ENCODE peak calls at places on chromosomes 16 and 17, in nine cellular contexts. Y, L, O, A, W, Z, S, X and R are unnamed samples.

GRCh38 chr16:84970447-84971127 is 40.7 kb downstream of the ZDHHC7 start:
- DNase-seq in A (no peak), S (peak; percentile 89), Y (peak; percentile 82), L (peak; percentile 85), W (peak; percentile 68), Z (peak; percentile 91), X (peak; percentile 73), O (peak; percentile 75), R (peak; percentile 84)

GRCh38 chr17:83007504-83008475 is 71.6 kb upstream of the METRNL start:
- DNase-seq in X (no peak), A (peak; percentile 75), Z (no peak), Y (no peak), W (no peak), O (no peak), S (no peak), L (no peak), R (no peak)

GRCh38 chr16:10743610-10744369 is at the start of gene NUBP1:
- DNase-seq in A (peak; percentile 100), L (peak; percentile 98), X (peak; percentile 94), S (peak; percentile 99), Y (peak; percentile 99), O (peak; percentile 98), Z (peak; percentile 99), W (peak; percentile 99), R (peak; percentile 99)

GRCh38 chr17:81295678-81296381 is 723 bp upstream of the SLC38A10 start:
- DNase-seq in X (peak; percentile 88), O (peak; percentile 68), L (no peak), Y (peak; percentile 83), A (no peak), S (peak; percentile 83), Z (peak; percentile 66), W (peak; percentile 66), R (no peak)

GRCh38 chr17:32523827-32524552 is 37.2 kb downstream of the CDK5R1 start:
- DNase-seq in L (no peak), Y (no peak), A (no peak), X (no peak), W (no peak), Z (no peak), O (peak; percentile 45), S (no peak), R (no peak)

GRCh38 chr16:53055603-53056527 is 1.1 kb downstream of the CHD9 start:
- DNase-seq in A (no peak), Y (peak; percentile 81), W (peak; percentile 66), S (peak; percentile 51), O (no peak), L (peak; percentile 48), Z (peak; percentile 69), X (peak; percentile 28), R (peak; percentile 26)

GRCh38 chr17:83091257-83092141 is 12.1 kb downstream of the METRNL start:
- DNase-seq in X (peak; percentile 56), W (no peak), A (no peak), S (no peak), Y (peak; percentile 88), L (no peak), O (no peak), Z (no peak), R (no peak)

GRCh38 chr16:78563905-78564304 is 464.5 kb downstream of the WWOX start:
- DNase-seq in X (no peak), O (no peak), Y (no peak), L (no peak), Z (no peak), A (no peak), W (no peak), S (no peak), R (no peak)

GRCh38 chr17:61157246-61157887 is 242.3 kb upstream of the TBX2 start:
- DNase-seq in Z (peak; percentile 81), X (no peak), A (no peak), W (no peak), Y (no peak), O (no peak), L (no peak), S (peak; percentile 67), R (peak; percentile 73)

GRCh38 chr16:23796941-23797340 is 38.8 kb upstream of the PRKCB start:
- DNase-seq in O (no peak), S (no peak), L (no peak), X (no peak), W (no peak), A (no peak), Y (no peak), Z (no peak), R (no peak)

GRCh38 chr16:89350701-89351380 is 133.3 kb downstream of the ZNF778 start:
- DNase-seq in L (no peak), S (no peak), Z (no peak), O (no peak), A (no peak), W (no peak), X (no peak), Y (no peak), R (no peak)

GRCh38 chr17:63984651-63985386 is 12.1 kb upstream of the SCN4A start:
- DNase-seq in O (peak; percentile 70), X (peak; percentile 87), L (no peak), Y (no peak), Z (peak; percentile 91), A (no peak), W (peak; percentile 28), S (peak; percentile 41), R (no peak)

GRCh38 chr16:50469744-50470301 is 78.4 kb upstream of the NKD1 start:
- DNase-seq in A (no peak), O (no peak), X (no peak), L (peak; percentile 57), Z (no peak), W (no peak), S (no peak), Y (peak; percentile 46), R (no peak)

GRCh38 chr17:17957584-17957916 is 14.7 kb downstream of the TOM1L2 start:
- DNase-seq in L (no peak), O (no peak), S (peak; percentile 43), Y (no peak), X (peak; percentile 34), W (no peak), Z (no peak), A (no peak), R (no peak)

GRCh38 chr17:38352245-38353083 is 820 bp downstream of the SOCS7 start:
- DNase-seq in S (no peak), A (no peak), W (peak; percentile 44), X (peak; percentile 6), L (peak; percentile 53), Y (no peak), Z (peak; percentile 66), O (no peak), R (peak; percentile 50)

GRCh38 chr17:45715787-45716186 is 68.3 kb upstream of the CRHR1 start:
- DNase-seq in O (no peak), Y (no peak), W (no peak), L (no peak), A (no peak), X (no peak), S (no peak), Z (no peak), R (no peak)

DNA sequence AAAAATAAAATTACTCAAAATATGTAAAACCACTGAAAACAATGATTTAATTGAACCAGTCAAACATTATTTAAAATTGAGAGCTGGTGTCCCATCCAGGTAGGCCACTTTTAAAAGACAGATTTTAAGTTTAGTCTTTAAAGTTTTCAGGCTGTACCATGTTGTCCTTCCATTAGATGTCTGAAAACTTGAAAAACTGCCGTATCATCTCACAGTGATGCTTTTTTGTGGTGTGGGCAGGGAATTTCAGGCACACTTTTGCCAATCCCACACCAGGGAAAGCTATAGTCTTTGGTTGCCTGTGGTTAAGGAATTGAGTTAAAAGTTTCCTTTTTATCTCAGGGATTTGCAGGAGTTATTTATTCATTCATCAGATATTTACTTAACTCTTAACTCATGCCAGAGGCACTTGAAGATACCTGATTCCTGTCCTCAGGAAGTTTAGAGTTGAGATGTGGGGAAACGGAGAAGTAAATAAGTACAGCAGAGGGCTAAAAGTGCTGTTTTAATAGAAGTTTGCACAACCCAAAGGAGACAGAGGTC is 3.2 kb downstream of the SNTB2 start:
- DNase-seq in L (no peak), W (no peak), Z (no peak), O (no peak), A (no peak), Y (no peak), X (peak; percentile 36), S (no peak), R (no peak)
- H3K4me1 ChIP-seq in L (peaks cover 12% of the 10 kb centered on the region), W (peaks cover 36% of the 10 kb centered on the region), Z (peaks cover 55% of the 10 kb centered on the region), O (peaks cover 56% of the 10 kb centered on the region), A (peaks cover 18% of the 10 kb centered on the region), Y (peaks cover 48% of the 10 kb centered on the region), X (peaks cover 36% of the 10 kb centered on the region), S (peaks cover 48% of the 10 kb centered on the region), R (peaks cover 19% of the 10 kb centered on the region)

GRCh38 chr17:44326867-44327444 is 2.3 kb upstream of the SLC25A39 start:
- DNase-seq in X (peak; percentile 99), W (peak; percentile 97), O (peak; percentile 95), L (peak; percentile 97), Z (peak; percentile 99), S (peak; percentile 99), A (peak; percentile 99), Y (peak; percentile 98), R (peak; percentile 96)
- H3K4me3 ChIP-seq in X (no peak overlapping the region), W (peak overlapping the region; percentile 48), O (no peak overlapping the region), L (no peak overlapping the region), Z (peak overlapping the region; percentile 60), S (peak overlapping the region; percentile 98), A (peak overlapping the region; percentile 100), Y (no peak overlapping the region), R (no peak overlapping the region)

DNA sequence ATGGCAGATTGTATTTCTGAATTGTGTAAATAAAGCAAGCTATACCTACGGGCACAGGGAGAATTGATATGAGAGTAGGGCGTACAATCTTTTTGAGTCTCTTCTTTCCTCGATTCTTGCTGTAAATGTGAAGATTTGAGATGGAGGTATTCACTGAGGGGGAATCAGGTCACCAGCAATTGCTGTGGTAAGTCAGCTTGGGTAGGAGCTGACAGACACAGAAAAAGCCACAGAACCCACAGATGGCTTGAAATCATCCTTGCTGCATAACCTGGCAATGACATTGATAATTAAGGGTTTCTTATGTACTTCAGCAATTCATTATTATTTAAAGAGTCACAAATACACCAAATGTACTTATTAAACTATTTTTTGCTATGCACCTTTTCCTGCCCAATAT is 164.2 kb downstream of the CNTNAP4 start:
- DNase-seq in A (no peak), W (no peak), X (no peak), L (no peak), Z (no peak), Y (no peak), S (no peak), O (no peak), R (no peak)
- H3K4me1 ChIP-seq in A (no peaks in the 10 kb centered on the region), W (no peaks in the 10 kb centered on the region), X (no peaks in the 10 kb centered on the region), L (no peaks in the 10 kb centered on the region), Z (no peaks in the 10 kb centered on the region), Y (no peaks in the 10 kb centered on the region), S (no peaks in the 10 kb centered on the region), O (no peaks in the 10 kb centered on the region), R (no peaks in the 10 kb centered on the region)

DNA sequence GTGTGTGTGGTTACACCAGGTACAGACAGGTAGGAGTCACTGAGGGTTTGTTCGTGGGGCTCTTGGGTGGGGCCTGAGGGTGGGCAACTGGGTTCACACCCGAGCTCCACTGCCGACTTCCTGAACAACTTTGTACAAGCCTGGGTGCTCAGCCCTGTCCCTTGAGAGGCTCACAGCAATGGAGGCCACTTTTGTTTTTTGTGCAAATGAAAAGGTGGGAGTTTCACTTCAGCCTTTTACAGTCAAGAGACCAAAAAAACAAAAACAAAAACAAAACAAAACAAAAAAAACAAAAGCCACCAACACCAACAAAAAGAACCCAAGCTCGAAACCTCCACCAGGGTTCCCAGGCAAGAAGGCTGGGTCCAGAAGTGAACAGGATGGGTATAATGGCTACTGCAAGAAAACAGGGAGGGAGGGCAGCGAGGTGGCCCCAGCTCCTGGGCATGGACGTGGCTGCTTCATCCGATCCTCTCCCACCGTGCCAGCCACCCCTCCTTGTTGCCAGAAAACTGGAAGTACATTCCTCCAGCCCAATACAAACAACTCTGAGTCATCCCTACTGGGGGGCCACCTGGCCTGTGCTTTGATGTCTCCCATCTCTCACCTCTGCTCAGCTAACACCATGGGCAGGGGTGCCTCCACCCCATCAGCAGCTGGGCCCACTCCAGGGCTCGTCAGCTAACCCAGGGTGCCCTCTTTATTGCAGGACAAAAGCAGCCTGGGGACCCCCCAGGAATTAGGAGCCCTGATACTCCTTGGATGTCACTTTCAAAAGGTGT is 2.1 kb downstream of the RHBDF2 start:
- DNase-seq in O (no peak), S (no peak), A (no peak), L (no peak), Z (no peak), W (no peak), Y (no peak), X (peak; percentile 80), R (no peak)
- H3K4me3 ChIP-seq in O (no peak overlapping the region), S (peak overlapping the region; percentile 81), A (peak overlapping the region; percentile 88), L (no peak overlapping the region), Z (no peak overlapping the region), W (no peak overlapping the region), Y (no peak overlapping the region), X (peak overlapping the region; percentile 98), R (no peak overlapping the region)